ENCODE peak calls at places on chromosomes 1 and 21, in six cellular contexts. E, H, I, O, J and R are unnamed samples.

GRCh38 chr1:207186503-207186902 is 82.5 kb downstream of the C4BPA start:
- DNase-seq in E (no peak), J (no peak), O (no peak), I (no peak), H (no peak), R (no peak)

GRCh38 chr21:32021319-32022027 is 148.7 kb downstream of the HUNK start:
- DNase-seq in J (peak; percentile 24), O (no peak), E (no peak), I (no peak), H (no peak), R (no peak)

GRCh38 chr1:62437273-62437945 is 560 bp downstream of the USP1 start:
- DNase-seq in H (no peak), I (peak; percentile 30), E (no peak), O (no peak), J (no peak), R (no peak)

GRCh38 chr1:194045416-194045815 is 859.0 kb upstream of the B3GALT2 start:
- DNase-seq in H (no peak), O (no peak), E (no peak), J (no peak), I (no peak), R (no peak)

GRCh38 chr1:233916706-233917105 is 12.2 kb downstream of the SLC35F3 start:
- DNase-seq in I (no peak), O (no peak), E (no peak), J (no peak), H (peak; percentile 55), R (no peak)

GRCh38 chr21:43372663-43373386 is 54.1 kb downstream of the SIK1 start:
- DNase-seq in O (no peak), I (no peak), J (no peak), E (peak; percentile 57), H (peak; percentile 82), R (peak; percentile 76)

GRCh38 chr1:155141799-155142198 is 1.5 kb upstream of the DPM3 start:
- DNase-seq in E (no peak), J (no peak), O (peak; percentile 2), I (no peak), H (no peak), R (no peak)

GRCh38 chr1:19770436-19771190 is 29.1 kb downstream of the TMCO4 start:
- DNase-seq in J (no peak), E (no peak), H (no peak), I (no peak), O (no peak), R (no peak)

GRCh38 chr1:88061106-88061829 is 622.8 kb upstream of the PKN2 start:
- DNase-seq in I (no peak), H (peak; percentile 38), E (peak; percentile 48), J (no peak), O (no peak), R (no peak)

GRCh38 chr1:202592141-202592540 is 118.1 kb downstream of the SYT2 start:
- DNase-seq in E (no peak), I (no peak), J (no peak), O (no peak), H (no peak), R (no peak)

GRCh38 chr1:25731148-25731547 is 68.8 kb upstream of the SELENON start:
- DNase-seq in E (no peak), I (no peak), J (no peak), H (no peak), O (no peak), R (no peak)

GRCh38 chr1:51294566-51295184 is 35.7 kb downstream of the TTC39A start:
- DNase-seq in I (no peak), J (peak; percentile 9), E (no peak), H (no peak), O (no peak), R (no peak)

GRCh38 chr1:72170246-72170645 is 112.1 kb downstream of the NEGR1 start:
- DNase-seq in H (no peak), E (no peak), I (no peak), J (no peak), O (no peak), R (no peak)

GRCh38 chr1:28171246-28171645 is 5.2 kb downstream of the PTAFR start:
- DNase-seq in I (no peak), H (no peak), E (no peak), O (peak; percentile 63), J (no peak), R (no peak)

GRCh38 chr1:41217441-41217840 is 24.7 kb downstream of the SCMH1 start:
- DNase-seq in O (no peak), H (no peak), J (no peak), I (no peak), E (no peak), R (no peak)

GRCh38 chr21:41761211-41762181 is 5.4 kb downstream of the RIPK4 start:
- DNase-seq in H (peak; percentile 91), O (peak; percentile 85), E (peak; percentile 75), I (no peak), J (no peak), R (peak; percentile 68)

GRCh38 chr1:155598842-155599331 is 11.1 kb upstream of the MSTO1 start:
- DNase-seq in O (no peak), J (no peak), E (no peak), I (no peak), H (no peak), R (no peak)

GRCh38 chr1:180215856-180216625 is 14.0 kb upstream of the LHX4 start:
- DNase-seq in J (no peak), E (no peak), H (no peak), O (no peak), I (no peak), R (no peak)

GRCh38 chr1:171389176-171389575 is 75.2 kb downstream of the FMO4 start:
- DNase-seq in O (no peak), E (no peak), H (no peak), I (no peak), J (no peak), R (no peak)

GRCh38 chr1:29574871-29575270 is 338.5 kb downstream of the PTPRU start:
- DNase-seq in E (no peak), O (no peak), I (no peak), H (no peak), J (no peak), R (no peak)

DNA sequence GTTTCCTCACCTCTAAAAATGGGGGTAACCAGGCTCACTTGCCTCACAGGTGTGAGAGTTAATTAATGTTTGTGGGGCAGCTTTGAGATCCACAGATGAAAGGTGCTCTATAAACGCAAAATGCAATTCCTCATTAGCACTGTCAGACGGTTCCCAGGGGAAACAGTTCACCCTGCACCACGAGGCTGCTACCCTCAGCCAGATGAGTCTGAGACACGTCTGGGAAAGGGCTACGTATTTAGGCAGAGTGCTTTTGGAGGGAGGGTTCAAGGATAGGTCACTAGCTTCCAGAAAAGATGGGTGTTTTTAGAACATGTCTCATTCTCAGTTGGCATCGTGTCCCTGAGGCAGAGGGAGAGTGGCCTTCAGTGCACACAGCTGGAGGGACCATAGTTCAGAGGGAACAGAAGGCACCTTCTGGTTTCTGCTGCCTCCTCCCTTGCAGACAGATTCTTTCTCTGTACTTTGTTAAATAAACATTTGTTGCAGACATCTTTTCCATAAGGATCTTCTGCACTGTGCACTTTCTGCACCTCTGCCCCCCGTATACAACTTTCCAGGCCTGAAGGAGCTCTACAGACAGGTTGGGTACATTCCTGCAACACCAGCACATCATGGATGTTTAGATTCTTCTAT is 139.9 kb downstream of the CLIC6 start:
- DNase-seq in O (no peak), H (no peak), J (no peak), I (no peak), E (no peak), R (no peak)
- H3K36me3 ChIP-seq in O (peaks cover 58% of the 10 kb centered on the region), H (peaks cover 59% of the 10 kb centered on the region), J (no peaks in the 10 kb centered on the region), I (peaks cover 20% of the 10 kb centered on the region), E (peaks cover 57% of the 10 kb centered on the region), R (no peaks in the 10 kb centered on the region)

GRCh38 chr1:156598731-156599432 is 2.4 kb downstream of the GPATCH4 start:
- DNase-seq in I (no peak), H (no peak), E (no peak), J (no peak), O (no peak), R (no peak)

GRCh38 chr1:156601122-156601830 is at the start of gene GPATCH4:
- DNase-seq in H (peak; percentile 63), I (peak; percentile 72), O (peak; percentile 93), J (peak; percentile 79), E (peak; percentile 81), R (peak; percentile 84)

GRCh38 chr1:156600733-156601121 is 552 bp downstream of the GPATCH4 start:
- DNase-seq in I (no peak), J (no peak), E (no peak), O (no peak), H (no peak), R (no peak)

GRCh38 chr1:156598125-156598524 is 3.2 kb downstream of the GPATCH4 start:
- DNase-seq in O (no peak), H (no peak), E (no peak), I (no peak), J (no peak), R (no peak)

DNA sequence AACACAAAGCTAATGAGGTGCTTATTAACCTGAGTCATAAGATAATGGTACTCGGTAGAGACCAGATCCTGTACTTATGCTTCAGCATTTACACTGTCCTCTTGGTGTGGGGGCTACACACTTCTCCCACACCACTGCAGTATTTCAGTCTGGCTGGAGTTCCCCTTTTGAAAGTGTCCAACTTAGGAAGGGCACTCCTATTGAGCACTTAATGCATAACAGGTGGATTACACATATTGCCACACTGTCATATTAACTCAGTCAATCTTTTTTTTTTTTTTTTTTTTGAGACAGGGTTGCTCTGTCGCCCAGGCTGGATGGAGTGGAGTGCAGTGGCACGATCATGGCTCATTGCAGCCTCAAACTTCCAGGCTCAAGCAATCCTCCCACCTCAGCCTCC is 1.5 kb downstream of the GPATCH4 start:
- DNase-seq in I (no peak), E (no peak), J (no peak), H (peak; percentile 59), O (no peak), R (no peak)
- H3K4me3 ChIP-seq in I (no peak overlapping the region), E (peak overlapping the region; percentile 95), J (no peak overlapping the region), H (peak overlapping the region; percentile 77), O (no peak overlapping the region), R (no peak overlapping the region)

DNA sequence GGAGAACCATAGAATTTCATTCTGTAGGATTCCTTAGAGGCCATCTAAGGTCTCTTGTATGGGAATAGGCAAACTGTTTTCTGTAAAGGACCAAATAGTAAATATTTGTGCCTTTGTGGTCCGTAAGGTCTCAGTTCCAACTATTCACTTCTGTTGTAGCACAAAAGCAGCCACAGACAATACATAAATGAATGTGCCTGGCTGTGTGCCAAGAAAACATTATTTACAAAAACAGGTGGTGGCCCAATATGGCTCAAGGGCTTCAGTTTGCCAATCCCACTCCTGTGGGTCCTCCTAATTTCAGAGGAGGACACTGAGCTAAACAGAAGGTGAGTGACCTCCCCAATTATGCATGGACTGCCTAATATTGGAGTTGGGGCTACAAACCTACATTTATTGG is 67.6 kb upstream of the EDEM3 start:
- DNase-seq in O (no peak), E (no peak), H (no peak), I (no peak), J (no peak), R (no peak)
- H3K36me3 ChIP-seq in O (peaks cover 65% of the 10 kb centered on the region), E (peaks cover 48% of the 10 kb centered on the region), H (no peaks in the 10 kb centered on the region), I (peaks cover 40% of the 10 kb centered on the region), J (no peaks in the 10 kb centered on the region), R (peaks cover 25% of the 10 kb centered on the region)

GRCh38 chr1:61142726-61143500 is 60.6 kb downstream of the NFIA start:
- DNase-seq in O (no peak), J (peak; percentile 35), I (no peak), E (no peak), H (peak; percentile 43), R (peak; percentile 31)

GRCh38 chr1:61140056-61140549 is 57.7 kb downstream of the NFIA start:
- DNase-seq in I (no peak), J (no peak), H (no peak), E (no peak), O (no peak), R (no peak)

GRCh38 chr1:61140778-61141177 is 58.4 kb downstream of the NFIA start:
- DNase-seq in H (no peak), O (no peak), I (no peak), E (no peak), J (no peak), R (no peak)

GRCh38 chr1:61139324-61140055 is 57.1 kb downstream of the NFIA start:
- DNase-seq in E (no peak), I (no peak), J (no peak), H (peak; percentile 97), O (no peak), R (no peak)

GRCh38 chr1:61141288-61142044 is 59.1 kb downstream of the NFIA start:
- DNase-seq in I (no peak), J (no peak), E (no peak), H (peak; percentile 93), O (no peak), R (no peak)
- H3K4me3 ChIP-seq in I (no peak overlapping the region), J (no peak overlapping the region), E (peak overlapping the region; percentile 50), H (peak overlapping the region; percentile 16), O (no peak overlapping the region), R (no peak overlapping the region)